ENCODE peak calls at places on chromosome 15, in four cellular contexts. D is K562, I is HepG2, J is GM12878. T is an unnamed sample.

GRCh38 chr15:63234479-63234878 is 42.9 kb upstream of the APH1B start:
- DNase-seq in D (no peak), I (no peak), J (no peak), T (no peak)

GRCh38 chr15:65829150-65829764 is 37.2 kb upstream of the DENND4A start:
- DNase-seq in D (peak; percentile 37), I (peak; percentile 33), J (no peak), T (peak; percentile 26)

GRCh38 chr15:38267416-38268022 is 14.9 kb downstream of the SPRED1 start:
- DNase-seq in D (no peak), I (no peak), J (no peak), T (no peak)

GRCh38 chr15:72835289-72835890 is 51.8 kb upstream of the ADPGK start:
- DNase-seq in D (no peak), I (peak; percentile 4), J (no peak), T (peak; percentile 31)

GRCh38 chr15:88256261-88257230 is at the start of gene NTRK3:
- DNase-seq in D (no peak), I (no peak), J (no peak), T (peak; percentile 31)

GRCh38 chr15:58268746-58269145 is 130.6 kb downstream of the AQP9 start:
- DNase-seq in D (no peak), I (no peak), J (no peak), T (no peak)

GRCh38 chr15:58434334-58434888 is 2.6 kb downstream of the LIPC start:
- DNase-seq in D (no peak), I (no peak), J (no peak), T (no peak)

GRCh38 chr15:82823049-82823448 is 13.6 kb downstream of the WHAMM start:
- DNase-seq in D (no peak), I (no peak), J (no peak), T (no peak)

GRCh38 chr15:75578206-75578947 is 738 bp downstream of the PTPN9 start:
- DNase-seq in D (peak; percentile 71), I (no peak), J (no peak), T (peak; percentile 40)

GRCh38 chr15:98856540-98856907 is 151.1 kb downstream of the PGPEP1L start:
- DNase-seq in D (no peak), I (no peak), J (no peak), T (no peak)

GRCh38 chr15:27414168-27414870 is 443.3 kb downstream of the GABRG3 start:
- DNase-seq in D (no peak), I (no peak), J (no peak), T (no peak)

GRCh38 chr15:48143856-48144255 is 23.1 kb downstream of the SLC24A5 start:
- DNase-seq in D (no peak), I (no peak), J (no peak), T (no peak)

GRCh38 chr15:74240002-74240568 is 4.0 kb downstream of the CCDC33 start:
- DNase-seq in D (no peak), I (peak; percentile 40), J (no peak), T (no peak)

GRCh38 chr15:77017091-77017660 is 22.2 kb downstream of the PSTPIP1 start:
- DNase-seq in D (no peak), I (no peak), J (no peak), T (no peak)

GRCh38 chr15:61091229-61091628 is 137.9 kb downstream of the RORA start:
- DNase-seq in D (no peak), I (no peak), J (no peak), T (no peak)

GRCh38 chr15:32979710-32980109 is 214.8 kb downstream of the FMN1 start:
- DNase-seq in D (no peak), I (no peak), J (no peak), T (no peak)

GRCh38 chr15:88742161-88742560 is 61.1 kb upstream of the ACAN start:
- DNase-seq in D (no peak), I (no peak), J (no peak), T (no peak)

GRCh38 chr15:90085565-90085964 is 16.7 kb downstream of the IDH2 start:
- DNase-seq in D (no peak), I (no peak), J (no peak), T (no peak)

GRCh38 chr15:90087454-90088154 is 14.7 kb downstream of the IDH2 start:
- DNase-seq in D (peak; percentile 81), I (peak; percentile 36), J (no peak), T (peak; percentile 64)

GRCh38 chr15:90084876-90085423 is 17.3 kb downstream of the IDH2 start:
- DNase-seq in D (no peak), I (no peak), J (no peak), T (no peak)

GRCh38 chr15:90083954-90084607 is 18.2 kb downstream of the IDH2 start:
- DNase-seq in D (no peak), I (no peak), J (no peak), T (no peak)

GRCh38 chr15:90086868-90087268 is 15.4 kb downstream of the IDH2 start:
- DNase-seq in D (peak; percentile 74), I (peak; percentile 44), J (no peak), T (peak; percentile 76)
- TF ChIP-seq SP1 in D (no peak), I (no peak), J (no peak), T (no peak)

GRCh38 chr15:69044899-69045298 is 30.4 kb downstream of the NOX5 start:
- DNase-seq in D (no peak), I (no peak), J (no peak), T (no peak)
- TF ChIP-seq FOXK2 in D (no peak), I (no peak), J (no peak), T (no peak)

GRCh38 chr15:95394186-95395067 is 936.1 kb upstream of the NR2F2 start:
- DNase-seq in D (no peak), I (no peak), J (no peak), T (no peak)
- TF ChIP-seq SP1 in D (no peak), I (no peak), J (no peak), T (no peak)

GRCh38 chr15:51782357-51782896 is 31.0 kb downstream of the TMOD2 start:
- DNase-seq in D (peak; percentile 46), I (no peak), J (no peak), T (no peak)
- TF ChIP-seq FOXK2 in D (no peak), I (no peak), J (no peak), T (no peak)

GRCh38 chr15:39269821-39270220 is 311.1 kb upstream of the THBS1 start:
- DNase-seq in D (no peak), I (peak; percentile 51), J (no peak), T (no peak)
- TF ChIP-seq SP1 in D (no peak), I (no peak), J (no peak), T (no peak)